ENCODE peak calls at places on chromosomes 12 and 14, in eight cellular contexts. One of them, this sample, is unnamed.

GRCh38 chr14:81849714-81850113 is 316.1 kb upstream of the SEL1L start:
- DNase-seq in activated naive CD8-positive, alpha-beta T cell treated with anti-CD3 and anti-CD28 coated beads, Interleukin-2, amount 50 U/mL, for 24 hours: no peak
- DNase-seq in caudate nucleus: no peak
- DNase-seq in fibroblast of lung: no peak
- DNase-seq in AG20443: no peak
- DNase-seq in naive thymus-derived CD4-positive, alpha-beta T cell: no peak
- DNase-seq in cardiac muscle cell: no peak
- DNase-seq in T1000: no peak
- DNase-seq in this sample: no peak

GRCh38 chr14:61545716-61546455 is 149.4 kb upstream of the HIF1A start:
- DNase-seq in fibroblast of lung: no peak
- DNase-seq in T1000: no peak
- DNase-seq in activated naive CD8-positive, alpha-beta T cell treated with anti-CD3 and anti-CD28 coated beads, Interleukin-2, amount 50 U/mL, for 24 hours: no peak
- DNase-seq in caudate nucleus: peak; percentile 30
- DNase-seq in AG20443: no peak
- DNase-seq in naive thymus-derived CD4-positive, alpha-beta T cell: no peak
- DNase-seq in cardiac muscle cell: no peak
- DNase-seq in this sample: no peak

GRCh38 chr14:76769636-76770292 is 8.5 kb downstream of the VASH1 start:
- DNase-seq in activated naive CD8-positive, alpha-beta T cell treated with anti-CD3 and anti-CD28 coated beads, Interleukin-2, amount 50 U/mL, for 24 hours: no peak
- DNase-seq in T1000: no peak
- DNase-seq in cardiac muscle cell: no peak
- DNase-seq in naive thymus-derived CD4-positive, alpha-beta T cell: no peak
- DNase-seq in fibroblast of lung: no peak
- DNase-seq in AG20443: no peak
- DNase-seq in caudate nucleus: no peak
- DNase-seq in this sample: no peak

GRCh38 chr12:115922952-115923564 is 354.4 kb downstream of the MED13L start:
- DNase-seq in fibroblast of lung: peak; percentile 29
- DNase-seq in T1000: no peak
- DNase-seq in naive thymus-derived CD4-positive, alpha-beta T cell: no peak
- DNase-seq in cardiac muscle cell: peak; percentile 13
- DNase-seq in caudate nucleus: no peak
- DNase-seq in AG20443: no peak
- DNase-seq in activated naive CD8-positive, alpha-beta T cell treated with anti-CD3 and anti-CD28 coated beads, Interleukin-2, amount 50 U/mL, for 24 hours: no peak
- DNase-seq in this sample: no peak

GRCh38 chr12:39476121-39476520 is 33.2 kb upstream of the KIF21A start:
- DNase-seq in caudate nucleus: no peak
- DNase-seq in AG20443: no peak
- DNase-seq in T1000: no peak
- DNase-seq in naive thymus-derived CD4-positive, alpha-beta T cell: no peak
- DNase-seq in fibroblast of lung: no peak
- DNase-seq in cardiac muscle cell: no peak
- DNase-seq in activated naive CD8-positive, alpha-beta T cell treated with anti-CD3 and anti-CD28 coated beads, Interleukin-2, amount 50 U/mL, for 24 hours: no peak
- DNase-seq in this sample: no peak

GRCh38 chr12:132356686-132357622 is 27.6 kb upstream of the GALNT9 start:
- DNase-seq in cardiac muscle cell: peak; percentile 86
- DNase-seq in T1000: no peak
- DNase-seq in activated naive CD8-positive, alpha-beta T cell treated with anti-CD3 and anti-CD28 coated beads, Interleukin-2, amount 50 U/mL, for 24 hours: no peak
- DNase-seq in caudate nucleus: peak; percentile 43
- DNase-seq in naive thymus-derived CD4-positive, alpha-beta T cell: no peak
- DNase-seq in AG20443: peak; percentile 93
- DNase-seq in fibroblast of lung: peak; percentile 50
- DNase-seq in this sample: peak; percentile 99

GRCh38 chr12:50224026-50224692 is 57.0 kb upstream of the CERS5 start:
- DNase-seq in activated naive CD8-positive, alpha-beta T cell treated with anti-CD3 and anti-CD28 coated beads, Interleukin-2, amount 50 U/mL, for 24 hours: peak; percentile 23
- DNase-seq in fibroblast of lung: no peak
- DNase-seq in naive thymus-derived CD4-positive, alpha-beta T cell: peak; percentile 38
- DNase-seq in AG20443: peak; percentile 25
- DNase-seq in cardiac muscle cell: no peak
- DNase-seq in T1000: no peak
- DNase-seq in caudate nucleus: no peak
- DNase-seq in this sample: peak; percentile 50

GRCh38 chr14:96249016-96249415 is 7.0 kb upstream of the BDKRB1 start:
- DNase-seq in fibroblast of lung: peak; percentile 90
- DNase-seq in AG20443: peak; percentile 77
- DNase-seq in activated naive CD8-positive, alpha-beta T cell treated with anti-CD3 and anti-CD28 coated beads, Interleukin-2, amount 50 U/mL, for 24 hours: no peak
- DNase-seq in naive thymus-derived CD4-positive, alpha-beta T cell: no peak
- DNase-seq in caudate nucleus: no peak
- DNase-seq in cardiac muscle cell: peak; percentile 94
- DNase-seq in T1000: peak; percentile 26
- DNase-seq in this sample: no peak

GRCh38 chr14:82720931-82721330 is 1187.3 kb upstream of the SEL1L start:
- DNase-seq in caudate nucleus: no peak
- DNase-seq in cardiac muscle cell: peak; percentile 14
- DNase-seq in T1000: no peak
- DNase-seq in AG20443: no peak
- DNase-seq in activated naive CD8-positive, alpha-beta T cell treated with anti-CD3 and anti-CD28 coated beads, Interleukin-2, amount 50 U/mL, for 24 hours: no peak
- DNase-seq in fibroblast of lung: no peak
- DNase-seq in naive thymus-derived CD4-positive, alpha-beta T cell: no peak
- DNase-seq in this sample: no peak

GRCh38 chr12:45407967-45408743 is 192.3 kb downstream of the ANO6 start:
- DNase-seq in fibroblast of lung: no peak
- DNase-seq in AG20443: no peak
- DNase-seq in cardiac muscle cell: no peak
- DNase-seq in naive thymus-derived CD4-positive, alpha-beta T cell: no peak
- DNase-seq in caudate nucleus: no peak
- DNase-seq in activated naive CD8-positive, alpha-beta T cell treated with anti-CD3 and anti-CD28 coated beads, Interleukin-2, amount 50 U/mL, for 24 hours: no peak
- DNase-seq in T1000: no peak
- DNase-seq in this sample: no peak

GRCh38 chr12:93341409-93342044 is 36.2 kb upstream of the NUDT4 start:
- DNase-seq in AG20443: no peak
- DNase-seq in fibroblast of lung: no peak
- DNase-seq in caudate nucleus: no peak
- DNase-seq in activated naive CD8-positive, alpha-beta T cell treated with anti-CD3 and anti-CD28 coated beads, Interleukin-2, amount 50 U/mL, for 24 hours: no peak
- DNase-seq in naive thymus-derived CD4-positive, alpha-beta T cell: no peak
- DNase-seq in T1000: no peak
- DNase-seq in cardiac muscle cell: no peak
- DNase-seq in this sample: no peak

GRCh38 chr12:107092669-107093546 is 441 bp downstream of the CRY1 start:
- DNase-seq in naive thymus-derived CD4-positive, alpha-beta T cell: peak; percentile 81
- DNase-seq in fibroblast of lung: no peak
- DNase-seq in T1000: peak; percentile 70
- DNase-seq in cardiac muscle cell: no peak
- DNase-seq in AG20443: no peak
- DNase-seq in activated naive CD8-positive, alpha-beta T cell treated with anti-CD3 and anti-CD28 coated beads, Interleukin-2, amount 50 U/mL, for 24 hours: peak; percentile 78
- DNase-seq in caudate nucleus: peak; percentile 72
- DNase-seq in this sample: no peak

GRCh38 chr14:76268013-76268376 is 107.9 kb upstream of the ESRRB start:
- DNase-seq in activated naive CD8-positive, alpha-beta T cell treated with anti-CD3 and anti-CD28 coated beads, Interleukin-2, amount 50 U/mL, for 24 hours: no peak
- DNase-seq in T1000: no peak
- DNase-seq in caudate nucleus: no peak
- DNase-seq in AG20443: no peak
- DNase-seq in naive thymus-derived CD4-positive, alpha-beta T cell: no peak
- DNase-seq in fibroblast of lung: no peak
- DNase-seq in cardiac muscle cell: no peak
- DNase-seq in this sample: no peak